ENCODE peak calls at places on chromosomes 7 and 10, in eight cellular contexts. One of them, this sample, is unnamed.

GRCh38 chr10:43421201-43421507 is 12.2 kb upstream of the HNRNPF start:
- ATAC-seq in naive thymus-derived CD4-positive, alpha-beta T cell: no peak
- ATAC-seq in Right ventricle myocardium inferior: no peak
- ATAC-seq in activated B cell treated with CpG ODN at 0.5 μM for 24 hours: no peak
- ATAC-seq in heart right ventricle: no peak
- ATAC-seq in lower lobe of right lung: no peak
- ATAC-seq in omental fat pad: no peak
- ATAC-seq in effector memory CD8-positive, alpha-beta T cell: no peak
- ATAC-seq in this sample: no peak

GRCh38 chr7:5210751-5211338 is 20.8 kb downstream of the WIPI2 start:
- ATAC-seq in omental fat pad: no peak
- ATAC-seq in lower lobe of right lung: no peak
- ATAC-seq in Right ventricle myocardium inferior: no peak
- ATAC-seq in effector memory CD8-positive, alpha-beta T cell: no peak
- ATAC-seq in activated B cell treated with CpG ODN at 0.5 μM for 24 hours: no peak
- ATAC-seq in naive thymus-derived CD4-positive, alpha-beta T cell: no peak
- ATAC-seq in heart right ventricle: no peak
- ATAC-seq in this sample: no peak

GRCh38 chr7:116395125-116395791 is 104.3 kb upstream of the CAV2 start:
- ATAC-seq in Right ventricle myocardium inferior: no peak
- ATAC-seq in naive thymus-derived CD4-positive, alpha-beta T cell: no peak
- ATAC-seq in activated B cell treated with CpG ODN at 0.5 μM for 24 hours: no peak
- ATAC-seq in effector memory CD8-positive, alpha-beta T cell: no peak
- ATAC-seq in heart right ventricle: peak
- ATAC-seq in lower lobe of right lung: no peak
- ATAC-seq in omental fat pad: peak
- ATAC-seq in this sample: peak

GRCh38 chr7:55549457-55549856 is 22.8 kb downstream of the VOPP1 start:
- ATAC-seq in activated B cell treated with CpG ODN at 0.5 μM for 24 hours: peak
- ATAC-seq in omental fat pad: no peak
- ATAC-seq in Right ventricle myocardium inferior: no peak
- ATAC-seq in naive thymus-derived CD4-positive, alpha-beta T cell: no peak
- ATAC-seq in effector memory CD8-positive, alpha-beta T cell: no peak
- ATAC-seq in heart right ventricle: no peak
- ATAC-seq in lower lobe of right lung: no peak
- ATAC-seq in this sample: no peak

GRCh38 chr7:122137291-122138077 is 6.6 kb downstream of the AASS start:
- ATAC-seq in activated B cell treated with CpG ODN at 0.5 μM for 24 hours: no peak
- ATAC-seq in heart right ventricle: no peak
- ATAC-seq in omental fat pad: no peak
- ATAC-seq in lower lobe of right lung: no peak
- ATAC-seq in naive thymus-derived CD4-positive, alpha-beta T cell: no peak
- ATAC-seq in Right ventricle myocardium inferior: no peak
- ATAC-seq in effector memory CD8-positive, alpha-beta T cell: no peak
- ATAC-seq in this sample: no peak

GRCh38 chr10:83931669-83932068 is 207.6 kb upstream of the GHITM start:
- ATAC-seq in activated B cell treated with CpG ODN at 0.5 μM for 24 hours: no peak
- ATAC-seq in lower lobe of right lung: no peak
- ATAC-seq in heart right ventricle: no peak
- ATAC-seq in effector memory CD8-positive, alpha-beta T cell: no peak
- ATAC-seq in naive thymus-derived CD4-positive, alpha-beta T cell: no peak
- ATAC-seq in Right ventricle myocardium inferior: no peak
- ATAC-seq in omental fat pad: no peak
- ATAC-seq in this sample: no peak

GRCh38 chr10:86325158-86325557 is 41.4 kb downstream of the GRID1 start:
- ATAC-seq in omental fat pad: no peak
- ATAC-seq in Right ventricle myocardium inferior: no peak
- ATAC-seq in naive thymus-derived CD4-positive, alpha-beta T cell: no peak
- ATAC-seq in heart right ventricle: no peak
- ATAC-seq in effector memory CD8-positive, alpha-beta T cell: no peak
- ATAC-seq in lower lobe of right lung: no peak
- ATAC-seq in activated B cell treated with CpG ODN at 0.5 μM for 24 hours: no peak
- ATAC-seq in this sample: no peak

GRCh38 chr7:150945853-150946825 is 32.0 kb downstream of the KCNH2 start:
- ATAC-seq in effector memory CD8-positive, alpha-beta T cell: no peak
- ATAC-seq in Right ventricle myocardium inferior: peak
- ATAC-seq in heart right ventricle: peak
- ATAC-seq in lower lobe of right lung: no peak
- ATAC-seq in omental fat pad: no peak
- ATAC-seq in naive thymus-derived CD4-positive, alpha-beta T cell: no peak
- ATAC-seq in activated B cell treated with CpG ODN at 0.5 μM for 24 hours: no peak
- ATAC-seq in this sample: peak

GRCh38 chr10:94069884-94070283 is 76.2 kb downstream of the PLCE1 start:
- ATAC-seq in heart right ventricle: peak
- ATAC-seq in activated B cell treated with CpG ODN at 0.5 μM for 24 hours: no peak
- ATAC-seq in effector memory CD8-positive, alpha-beta T cell: no peak
- ATAC-seq in omental fat pad: no peak
- ATAC-seq in naive thymus-derived CD4-positive, alpha-beta T cell: no peak
- ATAC-seq in lower lobe of right lung: no peak
- ATAC-seq in Right ventricle myocardium inferior: no peak
- ATAC-seq in this sample: no peak

GRCh38 chr7:42763137-42763551 is 148.7 kb downstream of the C7orf25 start:
- ATAC-seq in effector memory CD8-positive, alpha-beta T cell: no peak
- ATAC-seq in lower lobe of right lung: no peak
- ATAC-seq in Right ventricle myocardium inferior: no peak
- ATAC-seq in activated B cell treated with CpG ODN at 0.5 μM for 24 hours: no peak
- ATAC-seq in omental fat pad: no peak
- ATAC-seq in heart right ventricle: no peak
- ATAC-seq in naive thymus-derived CD4-positive, alpha-beta T cell: no peak
- ATAC-seq in this sample: no peak

GRCh38 chr7:482521-483083 is 37.0 kb downstream of the PDGFA start:
- ATAC-seq in omental fat pad: no peak
- ATAC-seq in Right ventricle myocardium inferior: no peak
- ATAC-seq in heart right ventricle: no peak
- ATAC-seq in activated B cell treated with CpG ODN at 0.5 μM for 24 hours: no peak
- ATAC-seq in lower lobe of right lung: no peak
- ATAC-seq in effector memory CD8-positive, alpha-beta T cell: no peak
- ATAC-seq in naive thymus-derived CD4-positive, alpha-beta T cell: no peak
- ATAC-seq in this sample: no peak

GRCh38 chr7:140746751-140747150 is 50.2 kb downstream of the NDUFB2 start:
- ATAC-seq in Right ventricle myocardium inferior: no peak
- ATAC-seq in heart right ventricle: no peak
- ATAC-seq in naive thymus-derived CD4-positive, alpha-beta T cell: no peak
- ATAC-seq in lower lobe of right lung: no peak
- ATAC-seq in effector memory CD8-positive, alpha-beta T cell: no peak
- ATAC-seq in activated B cell treated with CpG ODN at 0.5 μM for 24 hours: no peak
- ATAC-seq in omental fat pad: no peak
- ATAC-seq in this sample: no peak

GRCh38 chr10:36172574-36172973 is 530.5 kb upstream of the FZD8 start:
- ATAC-seq in naive thymus-derived CD4-positive, alpha-beta T cell: no peak
- ATAC-seq in effector memory CD8-positive, alpha-beta T cell: no peak
- ATAC-seq in Right ventricle myocardium inferior: no peak
- ATAC-seq in lower lobe of right lung: no peak
- ATAC-seq in omental fat pad: no peak
- ATAC-seq in activated B cell treated with CpG ODN at 0.5 μM for 24 hours: no peak
- ATAC-seq in heart right ventricle: peak
- ATAC-seq in this sample: no peak